ENCODE peak calls at places on chromosomes 7 and 10, in ten cellular contexts. C, J, M, Q, R, K, N, Z, E and I are unnamed samples.

GRCh38 chr10:6062101-6062771 is at the start of gene IL2RA:
- DNase-seq in C (no peak), J (no peak), M (no peak), Q (peak), R (no peak), K (no peak), N (no peak), Z (no peak), E (no peak), I (no peak)

GRCh38 chr10:103155485-103156085 is 37.5 kb downstream of the NT5C2 start:
- DNase-seq in C (no peak), J (no peak), M (no peak), Q (no peak), R (no peak), K (no peak), N (peak), Z (no peak), E (no peak), I (no peak)

GRCh38 chr7:54336800-54337199 is 205.4 kb upstream of the VSTM2A start:
- DNase-seq in C (no peak), J (no peak), M (no peak), Q (no peak), R (no peak), K (no peak), N (no peak), Z (no peak), E (no peak), I (no peak)

GRCh38 chr7:124856299-124856888 is 73.2 kb downstream of the POT1 start:
- DNase-seq in C (no peak), J (no peak), M (peak), Q (no peak), R (peak), K (peak), N (no peak), Z (no peak), E (no peak), I (no peak)

GRCh38 chr7:127390817-127391590 is 1.5 kb downstream of the ZNF800 start:
- DNase-seq in C (no peak), J (no peak), M (no peak), Q (no peak), R (no peak), K (no peak), N (no peak), Z (no peak), E (no peak), I (no peak)

GRCh38 chr7:105896407-105896842 is 20.0 kb upstream of the ATXN7L1 start:
- DNase-seq in C (no peak), J (peak), M (no peak), Q (no peak), R (no peak), K (no peak), N (no peak), Z (peak), E (no peak), I (no peak)

GRCh38 chr7:81036041-81036440 is 117.2 kb upstream of the SEMA3C start:
- DNase-seq in C (no peak), J (no peak), M (no peak), Q (no peak), R (no peak), K (no peak), N (no peak), Z (no peak), E (no peak), I (no peak)

GRCh38 chr7:119783799-119784198 is 489.2 kb upstream of the KCND2 start:
- DNase-seq in C (peak), J (no peak), M (no peak), Q (no peak), R (no peak), K (no peak), N (peak), Z (no peak), E (no peak), I (no peak)

GRCh38 chr10:521844-522243 is 167.6 kb downstream of the DIP2C start:
- DNase-seq in C (no peak), J (no peak), M (no peak), Q (peak), R (no peak), K (no peak), N (no peak), Z (no peak), E (no peak), I (no peak)

GRCh38 chr7:142813262-142813661 is 41.6 kb upstream of the EPHB6 start:
- DNase-seq in C (no peak), J (no peak), M (peak), Q (no peak), R (no peak), K (no peak), N (no peak), Z (no peak), E (no peak), I (no peak)

GRCh38 chr10:102020938-102021337 is 35.0 kb downstream of the ARMH3 start:
- DNase-seq in C (no peak), J (no peak), M (no peak), Q (no peak), R (no peak), K (no peak), N (no peak), Z (no peak), E (no peak), I (no peak)

GRCh38 chr7:101923276-101923985 is 106.0 kb downstream of the CUX1 start:
- DNase-seq in C (no peak), J (no peak), M (no peak), Q (peak), R (no peak), K (no peak), N (no peak), Z (no peak), E (no peak), I (no peak)

GRCh38 chr7:22589641-22590141 is 89.7 kb upstream of the STEAP1B start:
- DNase-seq in C (peak), J (no peak), M (no peak), Q (peak), R (no peak), K (no peak), N (peak), Z (no peak), E (no peak), I (no peak)

GRCh38 chr10:124127965-124128810 is 34.8 kb upstream of the CHST15 start:
- DNase-seq in C (no peak), J (no peak), M (no peak), Q (no peak), R (no peak), K (no peak), N (no peak), Z (no peak), E (no peak), I (no peak)

GRCh38 chr7:7718461-7718860 is at the start of gene RPA3:
- DNase-seq in C (no peak), J (no peak), M (no peak), Q (no peak), R (no peak), K (no peak), N (no peak), Z (no peak), E (no peak), I (no peak)

GRCh38 chr10:11170993-11171416 is 153.3 kb downstream of the CELF2 start:
- DNase-seq in C (no peak), J (no peak), M (no peak), Q (no peak), R (no peak), K (no peak), N (no peak), Z (no peak), E (no peak), I (no peak)

GRCh38 chr10:103724074-103724473 is 131.3 kb downstream of the SH3PXD2A start:
- DNase-seq in C (no peak), J (no peak), M (no peak), Q (no peak), R (no peak), K (no peak), N (no peak), Z (no peak), E (no peak), I (no peak)

GRCh38 chr10:81081887-81082620 is 544.4 kb downstream of the SH2D4B start:
- DNase-seq in C (no peak), J (no peak), M (peak), Q (no peak), R (no peak), K (no peak), N (no peak), Z (no peak), E (no peak), I (no peak)

GRCh38 chr7:1902231-1902855 is 232.3 kb downstream of the ELFN1 start:
- DNase-seq in C (peak), J (no peak), M (no peak), Q (peak), R (no peak), K (no peak), N (no peak), Z (no peak), E (no peak), I (no peak)

GRCh38 chr10:329361-330099 is 194.3 kb downstream of the ZMYND11 start:
- DNase-seq in C (peak), J (peak), M (peak), Q (peak), R (peak), K (peak), N (peak), Z (peak), E (no peak), I (peak)

GRCh38 chr10:122342293-122343134 is 32.0 kb upstream of the PLEKHA1 start:
- DNase-seq in C (no peak), J (peak), M (peak), Q (no peak), R (peak), K (peak), N (peak), Z (peak), E (no peak), I (no peak)

GRCh38 chr10:7611909-7612308 is 54.9 kb downstream of the ITIH5 start:
- DNase-seq in C (no peak), J (no peak), M (no peak), Q (no peak), R (no peak), K (no peak), N (no peak), Z (no peak), E (no peak), I (no peak)

GRCh38 chr7:86978804-86979506 is 80.5 kb downstream of the ELAPOR2 start:
- DNase-seq in C (no peak), J (no peak), M (no peak), Q (no peak), R (no peak), K (no peak), N (no peak), Z (no peak), E (no peak), I (no peak)

GRCh38 chr7:1920266-1920681 is 250.2 kb downstream of the ELFN1 start:
- DNase-seq in C (peak), J (no peak), M (no peak), Q (no peak), R (no peak), K (no peak), N (no peak), Z (peak), E (no peak), I (no peak)

GRCh38 chr7:104929921-104930320 is 84.1 kb upstream of the KMT2E start:
- DNase-seq in C (no peak), J (no peak), M (no peak), Q (no peak), R (no peak), K (no peak), N (no peak), Z (no peak), E (no peak), I (no peak)

GRCh38 chr10:78305311-78305710 is 271.6 kb downstream of the RPS24 start:
- DNase-seq in C (no peak), J (no peak), M (no peak), Q (no peak), R (no peak), K (no peak), N (no peak), Z (no peak), E (no peak), I (peak)

GRCh38 chr7:110803602-110804143 is 287.3 kb upstream of the LRRN3 start:
- DNase-seq in C (no peak), J (no peak), M (no peak), Q (no peak), R (no peak), K (no peak), N (no peak), Z (no peak), E (no peak), I (no peak)

GRCh38 chr7:276230-276835 is 13.6 kb upstream of the FOXL3 start:
- DNase-seq in C (no peak), J (no peak), M (no peak), Q (no peak), R (no peak), K (no peak), N (no peak), Z (no peak), E (no peak), I (no peak)

GRCh38 chr7:73850781-73851207 is 8.5 kb upstream of the METTL27 start:
- DNase-seq in C (no peak), J (no peak), M (peak), Q (no peak), R (peak), K (peak), N (no peak), Z (no peak), E (no peak), I (no peak)

GRCh38 chr7:46811529-46811928 is 770.4 kb downstream of the TNS3 start:
- DNase-seq in C (no peak), J (no peak), M (peak), Q (peak), R (peak), K (no peak), N (peak), Z (peak), E (no peak), I (no peak)

GRCh38 chr7:20735346-20736065 is 51.2 kb downstream of the SP8 start:
- DNase-seq in C (no peak), J (peak), M (no peak), Q (no peak), R (no peak), K (no peak), N (no peak), Z (no peak), E (no peak), I (no peak)

GRCh38 chr10:124155781-124156401 is 62.5 kb upstream of the CHST15 start:
- DNase-seq in C (no peak), J (no peak), M (no peak), Q (peak), R (peak), K (no peak), N (peak), Z (peak), E (no peak), I (no peak)

GRCh38 chr7:154433632-154434598 is 381.7 kb downstream of the DPP6 start:
- DNase-seq in C (no peak), J (no peak), M (no peak), Q (no peak), R (no peak), K (no peak), N (no peak), Z (no peak), E (no peak), I (no peak)

GRCh38 chr10:18229839-18230238 is 89.6 kb downstream of the CACNB2 start:
- DNase-seq in C (no peak), J (no peak), M (no peak), Q (no peak), R (no peak), K (no peak), N (no peak), Z (no peak), E (no peak), I (peak)

GRCh38 chr7:128115326-128115820 is 84.1 kb upstream of the LRRC4 start:
- DNase-seq in C (no peak), J (no peak), M (no peak), Q (peak), R (no peak), K (no peak), N (no peak), Z (no peak), E (no peak), I (no peak)

GRCh38 chr7:111409714-111410422 is 152.4 kb downstream of the IMMP2L start:
- DNase-seq in C (no peak), J (no peak), M (no peak), Q (no peak), R (no peak), K (no peak), N (no peak), Z (no peak), E (no peak), I (no peak)

GRCh38 chr7:1229956-1230355 is 2.7 kb upstream of the UNCX start:
- DNase-seq in C (no peak), J (no peak), M (no peak), Q (no peak), R (no peak), K (no peak), N (no peak), Z (no peak), E (no peak), I (no peak)

GRCh38 chr7:54969190-54969967 is 49.4 kb upstream of the EGFR start:
- DNase-seq in C (no peak), J (no peak), M (no peak), Q (no peak), R (peak), K (no peak), N (no peak), Z (no peak), E (no peak), I (peak)

GRCh38 chr7:142450206-142450605 is 192.3 kb upstream of the PRSS58 start:
- DNase-seq in C (no peak), J (no peak), M (no peak), Q (no peak), R (no peak), K (no peak), N (no peak), Z (no peak), E (no peak), I (no peak)

DNA sequence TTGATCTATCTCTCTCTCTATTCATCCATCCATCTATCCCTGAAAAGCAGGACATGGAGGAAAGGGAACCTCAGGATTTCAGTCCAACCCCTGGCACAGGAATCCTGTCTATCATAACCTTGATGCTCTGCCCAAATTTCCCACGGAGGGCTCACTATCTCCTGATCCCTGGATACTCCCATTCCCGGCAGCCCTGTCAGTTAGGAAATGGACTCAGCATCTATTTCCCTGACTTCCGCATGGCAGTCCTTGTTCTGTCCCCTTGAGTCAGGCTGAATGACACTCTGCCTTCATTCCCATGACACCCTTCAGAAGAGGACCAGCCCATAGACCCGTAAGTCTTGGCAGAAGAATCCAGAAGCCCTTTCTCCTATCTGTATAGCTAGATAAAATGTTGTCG is 77.7 kb downstream of the VWA2 start:
- DNase-seq in C (no peak), J (no peak), M (no peak), Q (peak), R (no peak), K (no peak), N (no peak), Z (no peak), E (no peak), I (no peak)
- TF ChIP-seq POLR2A in C (no peak), J (no peak), M (no peak), Q (no peak), R (no peak), K (no peak), N (no peak), Z (no peak), E (no peak), I (no peak)

GRCh38 chr7:39621784-39622411 is 1.5 kb upstream of the RALA start:
- DNase-seq in C (no peak), J (no peak), M (no peak), Q (no peak), R (no peak), K (no peak), N (no peak), Z (peak), E (no peak), I (no peak)
- TF ChIP-seq POLR2A in C (no peak), J (no peak), M (no peak), Q (no peak), R (no peak), K (no peak), N (no peak), Z (no peak), E (no peak), I (no peak)

GRCh38 chr10:14837756-14838581 is at the start of the genes CDNF, HSPA14 and MSANTD7:
- DNase-seq in C (peak), J (peak), M (peak), Q (peak), R (peak), K (peak), N (peak), Z (peak), E (peak), I (peak)
- TF ChIP-seq POLR2A in C (peak), J (peak), M (peak), Q (peak), R (peak), K (peak), N (peak), Z (peak), E (no peak), I (peak)

DNA sequence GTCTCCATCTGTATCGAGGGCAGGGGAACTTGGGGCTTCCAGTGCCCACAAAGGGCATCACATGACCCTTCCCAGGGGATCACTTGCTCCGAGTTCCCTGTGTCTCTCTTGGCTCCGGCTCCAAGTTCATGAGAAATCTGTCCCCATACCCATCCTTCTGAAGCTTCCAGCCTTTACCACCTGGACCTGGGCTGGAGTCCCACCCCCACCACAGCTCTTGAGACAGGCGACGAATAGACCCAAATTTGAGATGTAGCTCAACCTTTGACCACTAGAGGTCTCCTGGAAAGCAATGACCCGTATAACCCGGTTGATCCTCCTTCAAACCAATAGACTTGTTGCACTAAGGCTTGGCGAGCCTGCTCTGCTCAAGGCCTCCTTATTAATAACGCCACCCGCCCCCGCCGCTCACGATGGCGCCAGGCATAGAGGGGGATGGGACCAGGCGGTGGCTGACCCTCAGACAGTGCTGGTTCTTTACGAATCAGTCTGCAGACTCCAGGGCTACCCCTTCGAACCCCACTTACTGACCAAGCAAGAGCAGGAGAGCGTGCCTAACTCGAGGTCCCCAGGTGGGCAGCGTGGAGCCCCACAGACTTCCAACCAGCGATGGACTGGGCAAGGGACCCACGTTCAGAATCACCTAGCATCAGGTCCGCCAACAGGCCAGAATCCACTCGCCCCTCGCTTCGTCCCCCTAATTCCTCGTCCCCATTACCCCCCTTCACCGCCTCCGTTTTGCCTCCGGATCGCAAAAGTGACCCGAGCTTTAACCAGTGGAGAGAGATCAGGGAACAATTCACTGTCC is 4.4 kb upstream of the ARID5B start:
- DNase-seq in C (peak), J (no peak), M (peak), Q (peak), R (no peak), K (peak), N (peak), Z (peak), E (no peak), I (no peak)
- TF ChIP-seq POLR2A in C (peak), J (no peak), M (no peak), Q (no peak), R (no peak), K (no peak), N (no peak), Z (peak), E (no peak), I (no peak)

GRCh38 chr10:132536964-132537712 is 449 bp upstream of the INPP5A start:
- DNase-seq in C (peak), J (peak), M (peak), Q (peak), R (peak), K (peak), N (peak), Z (peak), E (peak), I (peak)
- TF ChIP-seq POLR2A in C (peak), J (peak), M (peak), Q (peak), R (peak), K (peak), N (peak), Z (peak), E (no peak), I (no peak)

DNA sequence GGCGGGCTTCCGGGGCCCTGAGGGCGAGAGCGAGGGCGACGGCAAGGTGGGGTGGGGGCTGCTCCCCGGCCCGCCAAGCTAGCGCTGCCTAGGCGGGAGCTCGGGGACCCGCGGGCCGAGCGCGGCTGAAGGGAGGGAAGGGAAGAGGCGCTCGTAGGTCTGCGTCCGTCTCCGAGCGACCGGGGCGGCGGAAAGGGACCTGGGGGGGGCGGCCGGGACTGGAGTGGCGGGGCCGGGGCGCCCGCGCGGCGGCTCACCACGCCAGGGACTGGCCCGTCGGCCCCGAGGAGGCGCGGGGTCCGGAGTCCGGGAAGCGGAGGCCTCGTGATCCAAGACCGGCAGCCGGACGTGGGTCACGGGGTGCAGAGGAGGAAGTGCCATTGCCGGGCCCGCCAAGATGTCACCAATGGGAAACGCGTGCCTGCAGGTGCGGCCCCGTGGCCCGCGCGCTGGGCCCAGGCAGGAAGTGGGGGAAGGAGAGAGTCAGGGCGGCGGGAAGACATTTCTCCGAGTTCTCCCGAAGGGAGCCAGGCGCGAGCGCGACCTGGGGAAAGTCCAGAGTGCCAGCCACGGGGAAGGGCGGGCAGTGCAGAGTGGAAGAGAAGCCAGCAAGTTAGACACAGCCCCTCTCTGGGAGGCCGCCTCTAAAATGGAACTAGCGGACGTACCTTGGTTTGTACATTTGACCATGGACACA is 11.9 kb downstream of the HNRNPF start:
- DNase-seq in C (peak), J (peak), M (peak), Q (peak), R (peak), K (peak), N (peak), Z (peak), E (peak), I (peak)
- TF ChIP-seq POLR2A in C (peak), J (peak), M (peak), Q (no peak), R (peak), K (no peak), N (peak), Z (peak), E (no peak), I (peak)